ENCODE peak calls at places on chromosome 12, in five cellular contexts. H is HEK293T, C is K562, P is HepG2, N is SK-N-SH. Y is an unnamed sample.

GRCh38 chr12:117188961-117189724 is 1.1 kb downstream of the FBXO21 start:
- DNase-seq in H (no peak), C (no peak), P (no peak), N (no peak), Y (no peak)

GRCh38 chr12:47219243-47219642 is 139.5 kb upstream of the AMIGO2 start:
- DNase-seq in H (no peak), C (no peak), P (no peak), N (no peak), Y (no peak)

GRCh38 chr12:61356485-61356884 is 903.7 kb upstream of the USP15 start:
- DNase-seq in H (no peak), C (no peak), P (no peak), N (no peak), Y (no peak)

GRCh38 chr12:19744760-19745218 is 305.5 kb downstream of the AEBP2 start:
- DNase-seq in H (no peak), C (no peak), P (no peak), N (no peak), Y (no peak)

GRCh38 chr12:15274561-15274967 is 47.7 kb upstream of the PTPRO start:
- DNase-seq in H (no peak), C (no peak), P (no peak), N (peak; percentile 23), Y (no peak)

GRCh38 chr12:29164477-29165163 is 15.5 kb downstream of the FAR2 start:
- DNase-seq in H (no peak), C (peak; percentile 44), P (no peak), N (no peak), Y (peak; percentile 55)

GRCh38 chr12:62726471-62726980 is 208.4 kb downstream of the PPM1H start:
- DNase-seq in H (no peak), C (no peak), P (no peak), N (no peak), Y (no peak)

GRCh38 chr12:47207005-47207717 is 127.4 kb upstream of the AMIGO2 start:
- DNase-seq in H (no peak), C (peak; percentile 49), P (no peak), N (no peak), Y (peak; percentile 66)

GRCh38 chr12:120234643-120235368 is 30.7 kb downstream of the PXN start:
- DNase-seq in H (peak; percentile 73), C (peak; percentile 75), P (peak; percentile 85), N (peak; percentile 67), Y (no peak)

GRCh38 chr12:49068879-49069506 is 786 bp downstream of the RHEBL1 start:
- DNase-seq in H (no peak), C (no peak), P (no peak), N (no peak), Y (no peak)

GRCh38 chr12:6567112-6567680 is 895 bp downstream of the NOP2 start:
- DNase-seq in H (no peak), C (no peak), P (no peak), N (no peak), Y (no peak)

GRCh38 chr12:76670776-76671175 is 93.1 kb upstream of the ZDHHC17 start:
- DNase-seq in H (no peak), C (no peak), P (no peak), N (no peak), Y (no peak)

GRCh38 chr12:103495158-103495782 is 498 bp downstream of the C12orf42 start:
- DNase-seq in H (peak; percentile 36), C (peak; percentile 28), P (no peak), N (peak; percentile 76), Y (no peak)

GRCh38 chr12:111417784-111418593 is 12.3 kb downstream of the SH2B3 start:
- DNase-seq in H (no peak), C (no peak), P (no peak), N (no peak), Y (no peak)

GRCh38 chr12:754238-754816 is 1.9 kb downstream of the WNK1 start:
- DNase-seq in H (no peak), C (no peak), P (no peak), N (no peak), Y (no peak)

GRCh38 chr12:76890407-76891143 is 11.8 kb upstream of the CSRP2 start:
- DNase-seq in H (no peak), C (no peak), P (no peak), N (no peak), Y (no peak)

GRCh38 chr12:50050410-50051280 is 6.8 kb upstream of the ASIC1 start:
- DNase-seq in H (peak; percentile 30), C (peak; percentile 99), P (peak; percentile 46), N (peak; percentile 44), Y (no peak)

GRCh38 chr12:57047981-57048380 is 1.9 kb downstream of the MYO1A start:
- DNase-seq in H (no peak), C (no peak), P (no peak), N (no peak), Y (no peak)

GRCh38 chr12:46387697-46388096 is 15.1 kb upstream of the SLC38A2 start:
- DNase-seq in H (no peak), C (no peak), P (no peak), N (no peak), Y (no peak)

GRCh38 chr12:3777206-3777809 is 24.4 kb upstream of the CRACR2A start:
- DNase-seq in H (peak; percentile 38), C (peak; percentile 13), P (peak; percentile 30), N (peak; percentile 61), Y (no peak)

GRCh38 chr12:115709410-115710065 is 568.0 kb downstream of the MED13L start:
- DNase-seq in H (no peak), C (no peak), P (no peak), N (no peak), Y (no peak)

GRCh38 chr12:58575281-58575680 is 345.0 kb downstream of the LRIG3 start:
- DNase-seq in H (no peak), C (no peak), P (no peak), N (no peak), Y (no peak)

GRCh38 chr12:109385339-109386078 is 37.8 kb downstream of the MYO1H start:
- DNase-seq in H (peak; percentile 44), C (peak; percentile 29), P (peak; percentile 32), N (peak; percentile 51), Y (no peak)

GRCh38 chr12:47270782-47271664 is 191.3 kb upstream of the AMIGO2 start:
- DNase-seq in H (no peak), C (no peak), P (no peak), N (no peak), Y (no peak)

GRCh38 chr12:76976777-76977465 is 88.4 kb downstream of the E2F7 start:
- DNase-seq in H (no peak), C (no peak), P (no peak), N (no peak), Y (no peak)

GRCh38 chr12:6582196-6582595 is 14.1 kb upstream of the NOP2 start:
- DNase-seq in H (peak; percentile 28), C (no peak), P (no peak), N (peak; percentile 39), Y (no peak)

GRCh38 chr12:50772877-50773276 is 9.0 kb downstream of the ATF1 start:
- DNase-seq in H (no peak), C (no peak), P (no peak), N (no peak), Y (no peak)

GRCh38 chr12:5870183-5870582 is 74.9 kb downstream of the ANO2 start:
- DNase-seq in H (no peak), C (no peak), P (no peak), N (no peak), Y (no peak)

GRCh38 chr12:108638141-108638823 is 4.6 kb upstream of the SELPLG start:
- DNase-seq in H (no peak), C (no peak), P (no peak), N (no peak), Y (no peak)

GRCh38 chr12:56998981-56999380 is 7.4 kb downstream of the ZBTB39 start:
- DNase-seq in H (no peak), C (no peak), P (no peak), N (no peak), Y (peak; percentile 69)

GRCh38 chr12:93223440-93224426 is 154.0 kb upstream of the NUDT4 start:
- DNase-seq in H (no peak), C (no peak), P (no peak), N (no peak), Y (no peak)

GRCh38 chr12:110563702-110564470 is 19.2 kb downstream of the PPTC7 start:
- DNase-seq in H (no peak), C (no peak), P (no peak), N (no peak), Y (no peak)

GRCh38 chr12:121793501-121793835 is at the start of gene RHOF:
- DNase-seq in H (peak; percentile 63), C (no peak), P (no peak), N (peak; percentile 83), Y (no peak)

DNA sequence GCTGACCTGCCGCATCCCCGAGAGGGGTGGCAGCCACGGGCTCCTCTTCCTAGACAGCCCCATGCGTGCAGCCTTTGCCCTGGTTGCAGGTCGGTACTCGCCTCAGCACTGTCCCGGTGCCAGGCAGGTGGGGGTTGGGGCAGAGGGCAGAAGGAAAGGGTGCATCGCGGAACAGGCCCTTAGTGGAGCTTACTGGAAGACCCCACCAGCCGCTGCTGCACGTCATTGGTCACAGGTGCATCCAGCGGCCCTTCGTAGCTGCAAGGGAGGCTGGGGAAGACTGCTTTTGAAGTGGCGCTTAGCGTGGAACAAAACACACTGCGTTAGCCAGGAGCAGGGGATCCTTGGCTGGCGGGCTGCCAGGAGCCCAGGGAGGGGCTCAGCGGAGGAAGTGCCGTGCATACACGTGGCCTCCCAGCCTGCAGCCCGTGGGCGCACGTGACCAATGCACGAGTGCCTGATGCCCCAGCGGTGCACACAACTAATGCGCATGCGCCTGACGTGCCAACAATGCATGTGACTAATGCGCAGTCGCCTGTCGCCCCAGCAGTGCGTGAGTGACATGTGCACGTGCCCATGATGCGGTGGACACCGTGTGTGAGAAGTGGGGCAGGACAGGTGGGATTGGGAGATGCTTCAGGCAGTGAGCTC is 5.0 kb upstream of the EP400 start:
- DNase-seq in H (no peak), C (peak; percentile 19), P (no peak), N (peak; percentile 40), Y (no peak)
- TF ChIP-seq FOXM1 in H (no peak), C (no peak), P (no peak), N (no peak), Y (no peak)

GRCh38 chr12:124745891-124746570 is 117.6 kb downstream of the SCARB1 start:
- DNase-seq in H (peak; percentile 84), C (peak; percentile 75), P (peak; percentile 93), N (peak; percentile 97), Y (no peak)
- TF ChIP-seq FOXM1 in H (no peak), C (no peak), P (no peak), N (peak; percentile 45), Y (no peak)

DNA sequence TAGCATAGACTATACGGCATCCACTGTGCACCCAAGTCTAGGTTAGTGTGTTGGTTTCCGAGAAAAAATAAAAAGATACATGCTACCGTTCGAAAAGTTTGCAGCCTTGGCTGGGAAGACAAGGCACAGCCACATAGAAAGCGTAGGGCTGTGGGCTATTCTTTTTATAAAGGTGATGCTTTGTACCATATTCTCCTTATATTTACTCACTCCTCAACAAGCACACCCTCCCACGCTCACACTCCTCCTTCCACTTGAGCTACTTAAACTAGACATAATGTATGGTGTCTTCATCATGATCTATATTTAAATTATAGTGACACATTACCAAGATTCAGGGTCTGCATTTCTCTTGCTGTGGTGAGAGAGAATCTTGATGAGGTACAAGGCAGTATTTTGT is 1416.5 kb downstream of the AACS start:
- DNase-seq in H (no peak), C (no peak), P (no peak), N (no peak), Y (no peak)
- TF ChIP-seq FOXM1 in H (no peak), C (no peak), P (no peak), N (no peak), Y (no peak)

DNA sequence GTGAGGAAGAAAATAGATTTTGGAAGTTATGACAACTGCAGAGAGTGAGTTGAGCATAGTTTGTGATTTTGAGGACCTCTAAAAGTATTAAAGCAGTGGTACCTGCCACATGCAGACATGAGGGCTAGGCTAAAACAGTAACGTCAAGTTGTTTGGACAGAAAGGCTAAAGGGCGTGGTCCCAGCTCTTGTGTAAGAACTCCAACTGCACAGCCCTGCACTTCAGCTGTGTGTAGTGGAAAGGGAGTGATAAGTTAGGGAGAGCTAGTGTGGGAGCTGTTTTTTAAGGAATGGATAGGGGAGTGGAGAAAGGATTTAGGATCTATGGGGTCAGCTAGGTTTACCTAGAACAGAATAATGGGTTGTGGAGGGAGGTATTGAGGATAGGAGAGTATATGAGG is 39.5 kb downstream of the TESPA1 start:
- DNase-seq in H (no peak), C (no peak), P (no peak), N (no peak), Y (no peak)
- TF ChIP-seq FOXM1 in H (no peak), C (no peak), P (no peak), N (no peak), Y (no peak)